ENCODE peak calls at places on chromosome 22, in four cellular contexts. P, T, H and X are unnamed samples.

GRCh38 chr22:48404801-48405447 is 1422.7 kb downstream of the BRD1 start:
- DNase-seq in P (no peak), T (no peak), H (no peak), X (no peak)

GRCh38 chr22:44542561-44543222 is 44.7 kb upstream of the RTL6 start:
- DNase-seq in P (no peak), T (no peak), H (no peak), X (no peak)

GRCh38 chr22:26671317-26672059 is 14.1 kb downstream of the MIAT start:
- DNase-seq in P (no peak), T (no peak), H (no peak), X (peak)

GRCh38 chr22:36432592-36433317 is 45.0 kb upstream of the MYH9 start:
- DNase-seq in P (no peak), T (peak), H (no peak), X (no peak)

GRCh38 chr22:29265929-29266328 is 1.9 kb downstream of the RHBDD3 start:
- DNase-seq in P (no peak), T (no peak), H (no peak), X (no peak)

GRCh38 chr22:35915477-35916013 is 113.1 kb downstream of the RBFOX2 start:
- DNase-seq in P (no peak), T (no peak), H (no peak), X (no peak)

GRCh38 chr22:47835726-47836125 is 1073.3 kb downstream of the TBC1D22A start:
- DNase-seq in P (no peak), T (peak), H (no peak), X (no peak)

GRCh38 chr22:35322126-35322525 is 22.4 kb downstream of the TOM1 start:
- DNase-seq in P (no peak), T (no peak), H (no peak), X (no peak)

GRCh38 chr22:47088480-47089145 is 326.2 kb downstream of the TBC1D22A start:
- DNase-seq in P (no peak), T (no peak), H (no peak), X (no peak)

GRCh38 chr22:23743303-23743705 is 7.6 kb downstream of the ZNF70 start:
- DNase-seq in P (no peak), T (no peak), H (no peak), X (no peak)